ENCODE peak calls at places on chromosome 12, in ten cellular contexts. M is NAMALWA; Y is NCI-H1092; G is small intestine; Q is NCI-H1105 treated with DMSO at 0.1 percent for 48 hours; B is CD4-positive, alpha-beta memory T cell; I is activated T-helper 1 cell treated with Interleukin-2 at 50 U/mL for 16 hours; D is AG09309; E is putamen; V is SK-N-SH. N is an unnamed sample.

GRCh38 chr12:41466762-41467270 is 278.7 kb downstream of the PDZRN4 start:
- DNase-seq in M (no peak), Y (no peak), G (peak), Q (no peak), B (no peak), I (no peak), D (no peak), E (no peak), V (no peak), N (peak)

GRCh38 chr12:59742831-59743230 is 147.0 kb downstream of the SLC16A7 start:
- DNase-seq in M (no peak), Y (no peak), G (no peak), Q (no peak), B (no peak), I (no peak), D (peak), E (peak), V (no peak), N (no peak)

GRCh38 chr12:32482226-32482625 is 82.9 kb downstream of the FGD4 start:
- DNase-seq in M (peak), Y (no peak), G (no peak), Q (no peak), B (no peak), I (no peak), D (no peak), E (no peak), V (no peak), N (no peak)

GRCh38 chr12:109795023-109795422 is 38.2 kb downstream of the TRPV4 start:
- DNase-seq in M (no peak), Y (no peak), G (no peak), Q (no peak), B (no peak), I (no peak), D (peak), E (no peak), V (no peak), N (no peak)

GRCh38 chr12:29552324-29552927 is 54.9 kb upstream of the OVCH1 start:
- DNase-seq in M (peak), Y (peak), G (peak), Q (peak), B (peak), I (peak), D (no peak), E (no peak), V (peak), N (peak)

GRCh38 chr12:126432780-126433179 is 1367.5 kb downstream of the AACS start:
- DNase-seq in M (no peak), Y (no peak), G (no peak), Q (no peak), B (no peak), I (no peak), D (peak), E (no peak), V (no peak), N (no peak)

GRCh38 chr12:49750027-49750977 is 8.9 kb downstream of the TMBIM6 start:
- DNase-seq in M (peak), Y (no peak), G (peak), Q (no peak), B (no peak), I (no peak), D (peak), E (no peak), V (no peak), N (peak)

GRCh38 chr12:1593232-1594044 is 943 bp downstream of the FBXL14 start:
- DNase-seq in M (peak), Y (no peak), G (peak), Q (peak), B (peak), I (peak), D (no peak), E (no peak), V (peak), N (peak)

GRCh38 chr12:2783936-2784600 is 10.7 kb upstream of the FKBP4 start:
- DNase-seq in M (peak), Y (peak), G (peak), Q (peak), B (peak), I (no peak), D (no peak), E (peak), V (peak), N (peak)

GRCh38 chr12:27309995-27310315 is 22.7 kb upstream of the BMAL2 start:
- DNase-seq in M (no peak), Y (no peak), G (no peak), Q (no peak), B (no peak), I (no peak), D (no peak), E (no peak), V (no peak), N (no peak)

GRCh38 chr12:96487634-96488033 is 1.7 kb upstream of the CFAP54 start:
- DNase-seq in M (no peak), Y (no peak), G (no peak), Q (no peak), B (no peak), I (no peak), D (no peak), E (no peak), V (no peak), N (peak)

GRCh38 chr12:46390304-46390703 is 17.7 kb upstream of the SLC38A2 start:
- DNase-seq in M (peak), Y (no peak), G (peak), Q (no peak), B (no peak), I (no peak), D (no peak), E (no peak), V (no peak), N (no peak)

GRCh38 chr12:59084758-59085383 is 164.6 kb upstream of the LRIG3 start:
- DNase-seq in M (no peak), Y (no peak), G (no peak), Q (no peak), B (no peak), I (no peak), D (peak), E (no peak), V (peak), N (peak)

GRCh38 chr12:70648831-70649230 is 11.6 kb upstream of the PTPRB start:
- DNase-seq in M (no peak), Y (no peak), G (no peak), Q (no peak), B (no peak), I (no peak), D (peak), E (no peak), V (no peak), N (no peak)

GRCh38 chr12:119994892-119995658 is 6.0 kb downstream of the BICDL1 start:
- DNase-seq in M (no peak), Y (no peak), G (no peak), Q (no peak), B (no peak), I (no peak), D (no peak), E (no peak), V (no peak), N (no peak)

GRCh38 chr12:2588345-2588744 is 206.4 kb upstream of the FKBP4 start:
- DNase-seq in M (no peak), Y (no peak), G (no peak), Q (no peak), B (no peak), I (no peak), D (no peak), E (no peak), V (no peak), N (peak)

GRCh38 chr12:131965073-131965472 is 15.3 kb downstream of the EP400 start:
- DNase-seq in M (no peak), Y (no peak), G (no peak), Q (no peak), B (no peak), I (no peak), D (no peak), E (no peak), V (no peak), N (no peak)

GRCh38 chr12:53754633-53755261 is 3.0 kb upstream of the CISTR start:
- DNase-seq in M (peak), Y (no peak), G (no peak), Q (peak), B (no peak), I (no peak), D (no peak), E (no peak), V (no peak), N (no peak)

GRCh38 chr12:126784328-126784921 is 1482.5 kb upstream of the TMEM132C start:
- DNase-seq in M (peak), Y (peak), G (peak), Q (peak), B (no peak), I (no peak), D (peak), E (no peak), V (peak), N (peak)

GRCh38 chr12:102879144-102879763 is 37.8 kb downstream of the PAH start:
- DNase-seq in M (peak), Y (peak), G (peak), Q (peak), B (no peak), I (no peak), D (peak), E (peak), V (peak), N (peak)

GRCh38 chr12:3747976-3748619 is 4.8 kb downstream of the CRACR2A start:
- DNase-seq in M (no peak), Y (no peak), G (no peak), Q (no peak), B (no peak), I (no peak), D (no peak), E (no peak), V (no peak), N (no peak)

GRCh38 chr12:11500222-11500860 is 105.0 kb upstream of the PRB2 start:
- DNase-seq in M (no peak), Y (peak), G (peak), Q (peak), B (peak), I (peak), D (no peak), E (no peak), V (peak), N (peak)

GRCh38 chr12:70722584-70723343 is 85.5 kb upstream of the PTPRB start:
- DNase-seq in M (peak), Y (no peak), G (no peak), Q (no peak), B (peak), I (no peak), D (no peak), E (no peak), V (peak), N (peak)

GRCh38 chr12:16599081-16599480 is 6.9 kb downstream of the LMO3 start:
- DNase-seq in M (no peak), Y (no peak), G (no peak), Q (peak), B (no peak), I (no peak), D (no peak), E (no peak), V (no peak), N (no peak)

GRCh38 chr12:94872671-94873367 is 130.7 kb downstream of the NDUFA12 start:
- DNase-seq in M (no peak), Y (no peak), G (no peak), Q (peak), B (peak), I (no peak), D (no peak), E (no peak), V (peak), N (peak)

GRCh38 chr12:42886160-42886559 is 296.6 kb upstream of the PRICKLE1 start:
- DNase-seq in M (no peak), Y (no peak), G (no peak), Q (no peak), B (no peak), I (no peak), D (no peak), E (no peak), V (no peak), N (peak)

GRCh38 chr12:2489266-2489665 is 305.5 kb upstream of the FKBP4 start:
- DNase-seq in M (no peak), Y (peak), G (no peak), Q (no peak), B (no peak), I (no peak), D (no peak), E (no peak), V (no peak), N (peak)

GRCh38 chr12:95959107-95959506 is 16.0 kb downstream of the AMDHD1 start:
- DNase-seq in M (peak), Y (no peak), G (no peak), Q (peak), B (no peak), I (no peak), D (no peak), E (no peak), V (peak), N (peak)

GRCh38 chr12:50633950-50634349 is 129.2 kb downstream of the DIP2B start:
- DNase-seq in M (no peak), Y (no peak), G (no peak), Q (no peak), B (no peak), I (no peak), D (no peak), E (no peak), V (no peak), N (no peak)

GRCh38 chr12:78002878-78003277 is 172.2 kb downstream of the NAV3 start:
- DNase-seq in M (peak), Y (no peak), G (no peak), Q (peak), B (no peak), I (no peak), D (no peak), E (no peak), V (peak), N (no peak)

GRCh38 chr12:124829008-124829707 is 34.5 kb downstream of the SCARB1 start:
- DNase-seq in M (no peak), Y (no peak), G (peak), Q (no peak), B (no peak), I (no peak), D (peak), E (peak), V (no peak), N (peak)

GRCh38 chr12:125083092-125083491 is 17.9 kb downstream of the AACS start:
- DNase-seq in M (no peak), Y (no peak), G (no peak), Q (no peak), B (no peak), I (no peak), D (no peak), E (no peak), V (no peak), N (no peak)

GRCh38 chr12:106883421-106883820 is 72.3 kb upstream of the TMEM263 start:
- DNase-seq in M (no peak), Y (no peak), G (no peak), Q (no peak), B (no peak), I (no peak), D (no peak), E (no peak), V (no peak), N (no peak)

GRCh38 chr12:79673334-79673733 is 17.4 kb downstream of the PAWR start:
- DNase-seq in M (no peak), Y (no peak), G (no peak), Q (no peak), B (no peak), I (no peak), D (no peak), E (no peak), V (no peak), N (peak)

GRCh38 chr12:6520186-6520585 is 14.1 kb upstream of the GAPDH start:
- DNase-seq in M (no peak), Y (no peak), G (no peak), Q (no peak), B (no peak), I (no peak), D (no peak), E (no peak), V (no peak), N (no peak)

GRCh38 chr12:16586350-16587109 is 19.4 kb downstream of the LMO3 start:
- DNase-seq in M (no peak), Y (no peak), G (no peak), Q (no peak), B (no peak), I (no peak), D (no peak), E (no peak), V (no peak), N (no peak)

GRCh38 chr12:19125325-19125724 is 4.2 kb upstream of the PLEKHA5 start:
- DNase-seq in M (no peak), Y (no peak), G (no peak), Q (no peak), B (no peak), I (no peak), D (no peak), E (no peak), V (no peak), N (no peak)

GRCh38 chr12:103571286-103571685 is 15.8 kb upstream of the STAB2 start:
- DNase-seq in M (no peak), Y (peak), G (peak), Q (peak), B (no peak), I (no peak), D (no peak), E (no peak), V (peak), N (peak)

GRCh38 chr12:48988030-48988649 is 10.0 kb downstream of the WNT1 start:
- DNase-seq in M (peak), Y (peak), G (peak), Q (peak), B (peak), I (peak), D (no peak), E (no peak), V (peak), N (peak)

N was measured in mesendoderm.